ENCODE peak calls at places on chromosomes 7 and 10, in nine cellular contexts. F, C, Q, Y, J, G, L, N and W are unnamed samples.

GRCh38 chr10:104253106-104253505 is 1.6 kb upstream of the GSTO1 start:
- DNase-seq in J (no peak), G (no peak), Y (no peak), L (no peak), F (no peak), C (no peak), N (no peak), Q (no peak), W (no peak)

GRCh38 chr7:132575336-132575986 is 809 bp downstream of the PLXNA4 start:
- DNase-seq in G (peak), N (peak), F (peak), Q (peak), Y (peak), J (peak), C (no peak), L (no peak), W (peak)

GRCh38 chr10:112985701-112986510 is 35.9 kb downstream of the TCF7L2 start:
- DNase-seq in L (peak), F (no peak), C (no peak), N (peak), G (peak), Q (peak), J (peak), Y (peak), W (peak)

GRCh38 chr10:123841115-123841514 is 50.5 kb downstream of the CPXM2 start:
- DNase-seq in N (no peak), F (no peak), C (no peak), L (no peak), G (no peak), Y (no peak), Q (no peak), J (no peak), W (no peak)

GRCh38 chr7:63900394-63901203 is 98.0 kb upstream of the ZNF722 start:
- DNase-seq in N (no peak), C (peak), Y (peak), Q (no peak), L (no peak), F (peak), J (no peak), G (no peak), W (peak)

GRCh38 chr7:155644971-155645509 is 579 bp downstream of the RBM33 start:
- DNase-seq in G (peak), C (no peak), L (no peak), F (peak), J (peak), Y (peak), Q (peak), N (peak), W (peak)

GRCh38 chr10:12780634-12781601 is 220.6 kb downstream of the CCDC3 start:
- DNase-seq in G (no peak), L (no peak), J (peak), C (no peak), Q (peak), Y (peak), F (peak), N (no peak), W (no peak)

GRCh38 chr10:128377988-128378387 is 251.8 kb upstream of the MKI67 start:
- DNase-seq in L (no peak), J (no peak), C (no peak), N (no peak), F (no peak), Y (no peak), G (no peak), Q (no peak), W (no peak)

GRCh38 chr10:13272164-13272571 is 27.7 kb downstream of the PHYH start:
- DNase-seq in N (peak), J (peak), C (no peak), G (peak), Y (peak), Q (peak), L (no peak), F (peak), W (peak)

GRCh38 chr7:76329479-76329878 is 27.0 kb downstream of the HSPB1 start:
- DNase-seq in J (no peak), L (no peak), C (no peak), G (no peak), Y (no peak), F (no peak), Q (no peak), N (no peak), W (no peak)

GRCh38 chr10:79081353-79082034 is 12.7 kb downstream of the ZMIZ1 start:
- DNase-seq in C (no peak), L (no peak), F (peak), J (peak), G (peak), N (peak), Q (peak), Y (peak), W (peak)

GRCh38 chr7:138000081-138000701 is 1.7 kb downstream of the CREB3L2 start:
- DNase-seq in Y (peak), N (peak), L (no peak), J (peak), Q (peak), G (peak), C (no peak), F (peak), W (peak)

GRCh38 chr7:71612892-71613291 is 480.9 kb downstream of the GALNT17 start:
- DNase-seq in C (no peak), J (no peak), F (peak), Y (no peak), G (no peak), L (no peak), N (no peak), Q (peak), W (no peak)

GRCh38 chr7:74364061-74364460 is 74.9 kb downstream of the CLIP2 start:
- DNase-seq in J (no peak), N (no peak), G (no peak), Q (no peak), C (no peak), L (no peak), F (no peak), Y (no peak), W (no peak)

GRCh38 chr7:48781783-48782182 is 142.6 kb upstream of the CDC14C start:
- DNase-seq in G (no peak), Y (no peak), N (no peak), J (peak), Q (peak), C (no peak), L (no peak), F (no peak), W (no peak)

GRCh38 chr10:51687296-51687695 is 12.1 kb downstream of the CSTF2T start:
- DNase-seq in Y (no peak), F (no peak), C (no peak), N (no peak), Q (no peak), G (peak), L (no peak), J (no peak), W (no peak)

GRCh38 chr7:127711872-127712271 is 59.9 kb downstream of the SND1 start:
- DNase-seq in G (no peak), L (no peak), Y (no peak), C (no peak), Q (no peak), N (no peak), J (no peak), F (no peak), W (no peak)

GRCh38 chr7:127708201-127708600 is 56.2 kb downstream of the SND1 start:
- DNase-seq in G (no peak), Y (no peak), C (no peak), F (no peak), Q (no peak), L (no peak), J (no peak), N (no peak), W (no peak)

GRCh38 chr7:127708788-127709187 is 56.8 kb downstream of the SND1 start:
- DNase-seq in Y (peak), J (peak), G (peak), N (peak), C (peak), F (peak), Q (peak), L (peak), W (peak)

GRCh38 chr7:127713006-127713405 is 61.0 kb downstream of the SND1 start:
- DNase-seq in N (no peak), G (no peak), L (no peak), Q (no peak), Y (peak), C (no peak), J (no peak), F (no peak), W (no peak)

GRCh38 chr7:127710635-127711034 is 58.6 kb downstream of the SND1 start:
- DNase-seq in G (no peak), C (no peak), J (no peak), L (no peak), F (no peak), Q (no peak), Y (peak), N (no peak), W (no peak)
- TF ChIP-seq CTCF in G (no peak), C (no peak), J (no peak), L (no peak), F (no peak), Q (no peak), Y (no peak), N (no peak), W (no peak)

GRCh38 chr7:151013728-151014497 is 10.4 kb downstream of the ATG9B start:
- DNase-seq in N (peak), F (peak), Q (peak), J (peak), C (peak), Y (peak), L (peak), G (peak), W (peak)
- TF ChIP-seq CTCF in N (peak), F (no peak), Q (no peak), J (no peak), C (peak), Y (no peak), L (no peak), G (no peak), W (no peak)

DNA sequence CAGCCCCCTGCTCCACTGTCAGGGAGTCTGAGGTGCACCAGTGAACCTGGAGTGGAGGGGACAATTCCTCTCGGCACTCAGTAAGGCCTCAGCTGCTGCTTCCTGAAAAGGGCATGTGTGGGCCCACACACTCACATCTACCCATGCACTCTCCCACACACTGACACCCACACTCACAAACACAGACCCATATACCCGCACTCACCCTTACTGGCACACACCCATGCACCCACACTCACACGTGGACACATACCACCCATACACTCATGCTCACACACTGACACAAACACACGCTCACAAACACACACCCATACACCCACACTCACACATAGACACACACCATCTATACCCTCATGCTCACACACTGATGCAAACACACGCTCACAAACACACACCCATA is 31.9 kb downstream of the ADAMTS14 start:
- DNase-seq in L (no peak), C (no peak), Y (no peak), G (no peak), N (no peak), J (no peak), F (no peak), Q (no peak), W (no peak)
- TF ChIP-seq CTCF in L (no peak), C (no peak), Y (no peak), G (no peak), N (no peak), J (no peak), F (no peak), Q (no peak), W (no peak)

GRCh38 chr10:63986536-63986935 is 465.3 kb downstream of the REEP3 start:
- DNase-seq in Y (no peak), L (no peak), F (no peak), N (no peak), J (no peak), C (no peak), Q (no peak), G (no peak), W (no peak)

DNA sequence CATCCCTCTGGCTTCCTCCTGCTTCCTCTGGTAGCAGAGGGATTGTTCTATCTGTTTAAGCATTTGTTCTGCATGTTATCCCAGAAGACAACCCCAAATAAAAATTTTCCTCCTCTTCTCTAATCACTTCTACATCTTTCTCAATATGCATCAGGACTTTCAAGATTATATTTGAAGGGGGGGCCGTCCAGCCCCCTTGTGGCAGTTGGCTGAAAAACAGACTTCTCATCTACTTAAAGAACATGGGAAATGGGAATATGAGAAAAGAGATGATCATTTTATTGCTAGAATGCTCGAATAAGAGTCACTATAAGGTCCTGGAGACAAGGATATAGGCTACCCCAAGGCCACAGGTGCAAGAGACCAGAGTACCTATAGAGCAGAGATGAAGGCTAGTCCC is 466.0 kb downstream of the REEP3 start:
- DNase-seq in C (no peak), N (no peak), L (no peak), F (no peak), G (no peak), Y (no peak), J (no peak), Q (no peak), W (no peak)
- TF ChIP-seq CTCF in C (no peak), N (no peak), L (no peak), F (no peak), G (no peak), Y (no peak), J (no peak), Q (no peak), W (no peak)

GRCh38 chr7:6579446-6579845 is 2.2 kb downstream of the ZDHHC4 start:
- DNase-seq in C (no peak), G (no peak), J (no peak), L (peak), Q (no peak), F (no peak), Y (peak), N (peak), W (peak)

GRCh38 chr7:6575246-6576023 is 1.8 kb upstream of the ZDHHC4 start:
- DNase-seq in Y (no peak), J (no peak), N (no peak), C (no peak), G (no peak), Q (no peak), F (no peak), L (no peak), W (no peak)

GRCh38 chr7:6577369-6578113 is at the start of gene ZDHHC4:
- DNase-seq in Y (peak), C (peak), F (peak), N (peak), G (peak), J (peak), L (peak), Q (peak), W (peak)

GRCh38 chr7:6578114-6579084 is 1.1 kb downstream of the ZDHHC4 start:
- DNase-seq in J (no peak), G (no peak), L (no peak), N (no peak), Q (no peak), C (no peak), Y (peak), F (no peak), W (peak)

DNA sequence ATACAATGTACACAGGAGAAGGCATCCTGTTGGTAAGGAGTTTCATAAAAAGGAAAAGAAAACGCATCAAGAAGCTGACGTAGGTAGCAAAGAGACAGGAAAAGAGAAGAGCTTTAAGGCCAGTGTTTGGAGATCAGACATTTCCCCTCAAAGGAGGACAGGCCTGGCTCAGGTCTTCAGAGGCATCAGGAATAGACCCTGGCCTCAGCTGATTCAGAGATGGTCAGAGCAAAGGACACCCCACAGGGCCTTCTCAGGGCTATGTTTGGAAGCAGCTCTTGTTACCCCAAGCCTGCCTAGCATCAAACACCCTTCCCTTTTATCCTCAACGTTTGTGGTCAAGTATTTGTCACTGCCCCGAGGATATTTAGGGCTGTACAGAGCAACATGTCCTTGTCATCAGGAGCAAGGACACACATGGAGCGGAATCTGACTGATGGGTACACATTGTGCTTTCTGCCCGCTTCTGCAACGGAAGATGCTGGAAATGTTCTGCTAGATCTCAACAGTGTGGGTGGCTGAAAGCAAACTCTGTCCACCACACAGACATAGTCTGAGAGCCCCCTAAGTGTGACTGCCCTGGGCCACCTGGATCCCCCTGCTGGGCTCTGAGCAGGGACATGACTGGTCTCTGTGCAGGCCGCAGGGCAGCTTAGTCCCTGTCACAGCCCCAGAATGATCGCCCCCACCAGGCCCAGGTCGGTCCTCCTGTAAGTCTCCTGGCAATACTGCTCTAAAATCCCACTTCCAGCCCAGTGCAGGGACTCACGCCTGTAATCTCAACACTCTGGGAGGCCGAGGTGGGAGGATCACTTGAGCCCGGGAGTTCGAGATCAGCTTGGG is 1.0 kb upstream of the ZDHHC4 start:
- DNase-seq in C (no peak), Y (no peak), J (no peak), F (no peak), G (no peak), L (no peak), Q (no peak), N (no peak), W (no peak)
- TF ChIP-seq CTCF in C (no peak), Y (no peak), J (no peak), F (no peak), G (no peak), L (no peak), Q (no peak), N (no peak), W (no peak)

DNA sequence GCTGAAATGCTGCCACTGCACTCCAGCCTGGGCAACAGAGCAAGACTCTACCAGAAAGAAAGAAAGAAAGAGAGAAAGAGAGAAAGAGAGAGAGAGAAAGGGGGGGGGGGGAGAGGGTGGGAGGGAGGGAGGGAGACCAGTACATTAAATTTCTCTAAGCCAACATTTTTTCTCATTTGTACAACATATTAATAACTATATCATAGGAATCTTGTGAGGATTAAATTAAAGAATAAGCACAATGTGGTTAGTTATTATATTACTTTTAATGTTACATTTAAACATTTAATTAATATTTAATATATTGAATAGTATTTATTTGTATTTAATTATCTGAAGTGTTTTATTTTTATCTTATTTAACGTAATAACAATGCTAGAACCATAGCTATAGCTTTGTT is 53.1 kb downstream of the PLXDC2 start:
- DNase-seq in F (no peak), G (no peak), N (no peak), Y (no peak), Q (no peak), L (no peak), J (no peak), C (no peak), W (no peak)
- TF ChIP-seq CTCF in F (no peak), G (no peak), N (no peak), Y (no peak), Q (no peak), L (no peak), J (no peak), C (no peak), W (no peak)